ENCODE peak calls at places on chromosomes 7 and 10, in five cellular contexts. H, Q, Z, L and N are unnamed samples.

GRCh38 chr10:22345301-22346086 is at the start of gene SPAG6:
- DNase-seq in H (peak; percentile 51), Q (peak; percentile 25), Z (no peak), L (peak; percentile 84), N (peak; percentile 23)

GRCh38 chr10:93742633-93743349 is 14.9 kb upstream of the LGI1 start:
- DNase-seq in H (no peak), Q (no peak), Z (no peak), L (no peak), N (no peak)

GRCh38 chr7:97971120-97971989 is 18.6 kb downstream of the OCM2 start:
- DNase-seq in H (no peak), Q (peak; percentile 26), Z (peak; percentile 4), L (no peak), N (no peak)

GRCh38 chr7:27585781-27586447 is 76.8 kb downstream of the HIBADH start:
- DNase-seq in H (no peak), Q (no peak), Z (no peak), L (no peak), N (no peak)

GRCh38 chr7:25968205-25968993 is 183.6 kb upstream of the NFE2L3 start:
- DNase-seq in H (no peak), Q (peak; percentile 38), Z (no peak), L (no peak), N (no peak)

GRCh38 chr10:126468467-126468866 is 80.2 kb upstream of the ADAM12 start:
- DNase-seq in H (no peak), Q (no peak), Z (no peak), L (no peak), N (no peak)

GRCh38 chr7:100433592-100434296 is 2.6 kb downstream of the PPP1R35 start:
- DNase-seq in H (no peak), Q (no peak), Z (no peak), L (no peak), N (no peak)

GRCh38 chr10:26755443-26755903 is 58.0 kb downstream of the PDSS1 start:
- DNase-seq in H (no peak), Q (no peak), Z (no peak), L (no peak), N (no peak)

GRCh38 chr7:99733448-99733847 is 1.5 kb downstream of the CYP3A7 start:
- DNase-seq in H (no peak), Q (no peak), Z (no peak), L (no peak), N (no peak)

GRCh38 chr10:127133672-127134500 is 62.5 kb downstream of the INSYN2A start:
- DNase-seq in H (no peak), Q (no peak), Z (no peak), L (no peak), N (no peak)

GRCh38 chr7:135670179-135670578 is 7.9 kb downstream of the STMP1 start:
- DNase-seq in H (no peak), Q (no peak), Z (no peak), L (no peak), N (no peak)

GRCh38 chr7:2774935-2775334 is 69.2 kb downstream of the GNA12 start:
- DNase-seq in H (no peak), Q (no peak), Z (no peak), L (no peak), N (no peak)
- H3K27ac ChIP-seq in H (no peak overlapping the region), Q (no peak overlapping the region), Z (no peak overlapping the region), L (no peak overlapping the region), N (no peak overlapping the region)

GRCh38 chr10:72329290-72330058 is 25.2 kb downstream of the DNAJB12 start:
- DNase-seq in H (no peak), Q (peak; percentile 87), Z (no peak), L (no peak), N (no peak)

GRCh38 chr10:72331575-72332422 is 22.9 kb downstream of the DNAJB12 start:
- DNase-seq in H (peak; percentile 86), Q (peak; percentile 91), Z (peak; percentile 82), L (peak; percentile 97), N (peak; percentile 91)

GRCh38 chr10:72328045-72328828 is 26.5 kb downstream of the DNAJB12 start:
- DNase-seq in H (peak; percentile 79), Q (peak; percentile 72), Z (no peak), L (peak; percentile 89), N (no peak)

GRCh38 chr10:72330059-72330426 is 24.7 kb downstream of the DNAJB12 start:
- DNase-seq in H (no peak), Q (no peak), Z (no peak), L (no peak), N (no peak)

GRCh38 chr10:72328829-72329204 is 25.9 kb downstream of the DNAJB12 start:
- DNase-seq in H (no peak), Q (no peak), Z (no peak), L (no peak), N (no peak)
- H3K4me1 ChIP-seq in H (peaks cover 24% of the 10 kb centered on the region), Q (peaks cover 66% of the 10 kb centered on the region), Z (peaks cover 66% of the 10 kb centered on the region), L (peaks cover 37% of the 10 kb centered on the region), N (peaks cover 55% of the 10 kb centered on the region)

DNA sequence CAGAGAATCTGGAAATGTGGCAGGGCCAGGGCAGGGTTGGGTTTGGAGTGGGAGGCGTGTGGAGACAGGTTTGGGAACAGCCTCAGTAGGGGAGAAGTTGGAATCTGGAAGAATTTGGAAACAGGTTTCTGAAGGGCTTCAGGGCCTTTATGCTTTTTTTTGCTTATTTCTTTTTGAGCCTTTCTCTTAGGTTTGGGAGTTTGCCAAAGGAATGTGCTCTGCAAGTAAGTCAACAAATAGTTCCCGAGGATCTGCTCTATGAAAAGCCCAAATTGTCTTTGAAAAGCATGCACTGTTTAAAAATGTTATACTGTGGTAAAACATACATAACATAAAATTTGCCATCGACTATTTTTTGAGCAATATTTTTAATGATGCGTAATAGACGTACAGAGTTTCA is 86.7 kb upstream of the ADRB1 start:
- DNase-seq in H (no peak), Q (no peak), Z (no peak), L (no peak), N (no peak)
- H3K27ac ChIP-seq in H (peak overlapping the region; percentile 42), Q (peak overlapping the region; percentile 48), Z (no peak overlapping the region), L (no peak overlapping the region), N (no peak overlapping the region)

DNA sequence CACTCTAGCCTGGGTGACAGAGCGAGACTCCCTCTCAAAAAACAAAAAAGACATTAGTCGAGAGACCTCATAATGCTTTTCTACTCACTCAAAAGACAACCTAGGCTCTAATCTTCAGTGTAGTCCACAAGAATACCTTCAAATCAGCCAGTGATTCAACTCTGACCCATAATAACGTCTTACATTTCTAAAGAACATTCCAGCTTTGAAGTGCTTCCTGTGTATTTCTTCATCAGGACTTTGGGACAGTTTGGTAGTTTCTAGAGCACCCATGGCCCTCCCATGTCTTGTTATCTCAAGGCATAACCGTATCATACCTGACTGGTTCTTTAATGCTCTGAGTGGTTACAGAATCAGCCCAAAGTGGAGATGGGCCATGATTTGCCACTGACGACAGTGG is 221.3 kb downstream of the SKIDA1 start:
- DNase-seq in H (no peak), Q (no peak), Z (no peak), L (no peak), N (no peak)
- H3K4me1 ChIP-seq in H (no peaks in the 10 kb centered on the region), Q (no peaks in the 10 kb centered on the region), Z (no peaks in the 10 kb centered on the region), L (no peaks in the 10 kb centered on the region), N (no peaks in the 10 kb centered on the region)

GRCh38 chr10:133179651-133180050 is 19.6 kb downstream of the KNDC1 start:
- DNase-seq in H (peak; percentile 3), Q (no peak), Z (no peak), L (peak; percentile 68), N (no peak)
- H3K27ac ChIP-seq in H (no peak overlapping the region), Q (no peak overlapping the region), Z (no peak overlapping the region), L (no peak overlapping the region), N (no peak overlapping the region)

GRCh38 chr7:129098409-129099084 is 43.6 kb upstream of the TNPO3 start:
- DNase-seq in H (no peak), Q (no peak), Z (no peak), L (no peak), N (no peak)

GRCh38 chr7:129100827-129101166 is 43.7 kb upstream of the TSPAN33 start:
- DNase-seq in H (no peak), Q (no peak), Z (no peak), L (no peak), N (no peak)

GRCh38 chr7:129103561-129104324 is 40.8 kb upstream of the TSPAN33 start:
- DNase-seq in H (no peak), Q (no peak), Z (no peak), L (no peak), N (no peak)

DNA sequence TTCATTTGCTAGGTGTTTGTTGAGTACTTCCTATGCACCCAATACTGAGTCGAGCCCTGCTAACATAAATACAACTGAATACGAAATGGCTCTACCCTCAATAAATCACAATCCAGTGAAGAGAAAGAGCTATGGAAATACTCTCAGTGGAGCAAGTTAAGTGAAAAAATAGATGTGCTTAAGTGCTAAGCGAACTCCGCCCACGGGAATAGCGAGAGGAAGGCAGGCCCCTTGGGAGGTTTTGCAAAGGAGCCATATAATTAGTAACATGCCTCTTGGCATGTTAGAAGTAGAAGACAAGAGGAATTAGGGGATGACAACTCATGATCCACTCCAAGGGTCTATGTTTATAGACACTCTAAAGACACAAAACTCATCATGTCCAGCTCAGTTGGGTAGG is 42.8 kb upstream of the TSPAN33 start:
- DNase-seq in H (no peak), Q (no peak), Z (no peak), L (no peak), N (no peak)
- H3K4me1 ChIP-seq in H (no peaks in the 10 kb centered on the region), Q (peaks cover 27% of the 10 kb centered on the region), Z (no peaks in the 10 kb centered on the region), L (peaks cover 43% of the 10 kb centered on the region), N (no peaks in the 10 kb centered on the region)

GRCh38 chr10:30057421-30057841 is 2.0 kb downstream of the JCAD start:
- DNase-seq in H (no peak), Q (no peak), Z (no peak), L (no peak), N (no peak)
- H3K27ac ChIP-seq in H (peak overlapping the region; percentile 96), Q (peak overlapping the region; percentile 78), Z (no peak overlapping the region), L (peak overlapping the region; percentile 32), N (no peak overlapping the region)

GRCh38 chr10:102289840-102290239 is 44.5 kb downstream of the GBF1 start:
- DNase-seq in H (no peak), Q (no peak), Z (no peak), L (no peak), N (no peak)
- H3K4me1 ChIP-seq in H (peaks cover 7% of the 10 kb centered on the region), Q (no peaks in the 10 kb centered on the region), Z (no peaks in the 10 kb centered on the region), L (peaks cover 4% of the 10 kb centered on the region), N (peaks cover 4% of the 10 kb centered on the region)

GRCh38 chr10:36412942-36413341 is 712.5 kb upstream of the ANKRD30A start:
- DNase-seq in H (no peak), Q (no peak), Z (no peak), L (no peak), N (no peak)
- H3K27ac ChIP-seq in H (no peak overlapping the region), Q (no peak overlapping the region), Z (no peak overlapping the region), L (no peak overlapping the region), N (no peak overlapping the region)

GRCh38 chr10:24806262-24806661 is 82.6 kb upstream of the ARHGAP21 start:
- DNase-seq in H (no peak), Q (no peak), Z (no peak), L (no peak), N (no peak)
- H3K4me1 ChIP-seq in H (no peaks in the 10 kb centered on the region), Q (no peaks in the 10 kb centered on the region), Z (no peaks in the 10 kb centered on the region), L (no peaks in the 10 kb centered on the region), N (no peaks in the 10 kb centered on the region)